ENCODE peak calls at places on chromosomes 5 and 9, in nine cellular contexts. S, Y, H, V, Z, J, W, Q and C are unnamed samples.

GRCh38 chr9:130432362-130432761 is 12.4 kb upstream of the ASS1 start:
- DNase-seq in S (no peak), Y (no peak), H (no peak), V (no peak), Z (no peak), J (no peak), W (no peak), Q (no peak), C (no peak)

GRCh38 chr9:116088396-116088795 is 65.2 kb upstream of the PAPPA start:
- DNase-seq in S (no peak), Y (no peak), H (no peak), V (no peak), Z (no peak), J (no peak), W (no peak), Q (no peak), C (no peak)

GRCh38 chr5:157924490-157924889 is 65.5 kb upstream of the CLINT1 start:
- DNase-seq in S (no peak), Y (no peak), H (no peak), V (no peak), Z (no peak), J (no peak), W (no peak), Q (no peak), C (no peak)

GRCh38 chr5:62569466-62569865 is 9.2 kb upstream of the LRRC70 start:
- DNase-seq in S (no peak), Y (no peak), H (no peak), V (no peak), Z (no peak), J (no peak), W (no peak), Q (no peak), C (no peak)

GRCh38 chr5:113546711-113547159 is 33.2 kb downstream of the YTHDC2 start:
- DNase-seq in S (no peak), Y (no peak), H (no peak), V (peak), Z (no peak), J (no peak), W (peak), Q (no peak), C (no peak)

GRCh38 chr5:9125852-9126251 is 420.0 kb downstream of the SEMA5A start:
- DNase-seq in S (no peak), Y (no peak), H (no peak), V (no peak), Z (no peak), J (no peak), W (no peak), Q (no peak), C (no peak)

GRCh38 chr5:132469380-132470372 is 20.9 kb downstream of the IRF1 start:
- DNase-seq in S (no peak), Y (no peak), H (no peak), V (no peak), Z (no peak), J (no peak), W (no peak), Q (no peak), C (no peak)

GRCh38 chr5:76492819-76493189 is 89.7 kb downstream of the IQGAP2 start:
- DNase-seq in S (no peak), Y (no peak), H (no peak), V (no peak), Z (no peak), J (no peak), W (no peak), Q (no peak), C (no peak)

GRCh38 chr5:171629221-171630005 is 156.2 kb upstream of the SMIM23 start:
- DNase-seq in S (no peak), Y (no peak), H (no peak), V (no peak), Z (no peak), J (no peak), W (no peak), Q (no peak), C (no peak)

GRCh38 chr9:135566552-135566951 is 5.0 kb downstream of the PAEP start:
- DNase-seq in S (no peak), Y (no peak), H (no peak), V (no peak), Z (no peak), J (no peak), W (no peak), Q (no peak), C (no peak)

GRCh38 chr5:56070795-56071539 is 76.2 kb upstream of the IL6ST start:
- DNase-seq in S (no peak), Y (no peak), H (no peak), V (no peak), Z (no peak), J (no peak), W (no peak), Q (no peak), C (no peak)

GRCh38 chr9:131839281-131840084 is 99.6 kb upstream of the RAPGEF1 start:
- DNase-seq in S (no peak), Y (no peak), H (no peak), V (peak), Z (no peak), J (no peak), W (peak), Q (no peak), C (no peak)

GRCh38 chr9:33249087-33249657 is 9.2 kb downstream of the SPINK4 start:
- DNase-seq in S (peak), Y (no peak), H (no peak), V (no peak), Z (no peak), J (no peak), W (no peak), Q (no peak), C (no peak)